ENCODE peak calls at places on chromosome 18, in four cellular contexts. H is HFF-Myc; Q is stimulated activated CD8-positive, alpha-beta memory T cell treated with anti-CD3 and anti-CD28 coated beads, Interleukin-15, amount 100 ng/mL, for 48 hours; E is adrenal gland. Y is an unnamed sample.

GRCh38 chr18:69469444-69469919 is 68.8 kb downstream of the DOK6 start:
- DNase-seq in H (peak), Q (peak), E (no peak), Y (no peak)

GRCh38 chr18:72160504-72161445 is 383.4 kb downstream of the CBLN2 start:
- DNase-seq in H (no peak), Q (no peak), E (no peak), Y (no peak)

GRCh38 chr18:6683112-6683876 is 46.2 kb upstream of the ARHGAP28 start:
- DNase-seq in H (no peak), Q (no peak), E (no peak), Y (no peak)

GRCh38 chr18:48134609-48135008 is 204.2 kb upstream of the SMAD2 start:
- DNase-seq in H (no peak), Q (no peak), E (no peak), Y (no peak)

GRCh38 chr18:50218432-50219197 is 23.7 kb upstream of the MYO5B start:
- DNase-seq in H (no peak), Q (no peak), E (no peak), Y (no peak)

GRCh38 chr18:6271585-6271984 is 143.1 kb downstream of the L3MBTL4 start:
- DNase-seq in H (no peak), Q (no peak), E (no peak), Y (no peak)

GRCh38 chr18:54222922-54223567 is 1.4 kb downstream of the MBD2 start:
- DNase-seq in H (no peak), Q (peak), E (no peak), Y (no peak)

GRCh38 chr18:39435986-39436385 is 1870.4 kb upstream of the CELF4 start:
- DNase-seq in H (no peak), Q (no peak), E (no peak), Y (no peak)